ENCODE peak calls at places on chromosomes 13 and 19, in five cellular contexts. W, D, O, S and Q are unnamed samples.

GRCh38 chr19:35144600-35145436 is 1.8 kb downstream of the FXYD7 start:
- DNase-seq in W (no peak), D (no peak), O (no peak), S (peak), Q (no peak)

GRCh38 chr19:19642506-19643157 is 825 bp downstream of the GMIP start:
- DNase-seq in W (no peak), D (no peak), O (no peak), S (peak), Q (no peak)

GRCh38 chr19:12952488-12953455 is 4.3 kb downstream of the GADD45GIP1 start:
- DNase-seq in W (peak), D (no peak), O (no peak), S (no peak), Q (no peak)

GRCh38 chr19:15213715-15214381 is 13.1 kb upstream of the NOTCH3 start:
- DNase-seq in W (peak), D (no peak), O (no peak), S (no peak), Q (no peak)

GRCh38 chr13:43359536-43359935 is 336.1 kb downstream of the DNAJC15 start:
- DNase-seq in W (no peak), D (no peak), O (no peak), S (no peak), Q (no peak)

GRCh38 chr13:114110091-114110829 is 22.2 kb downstream of the RASA3 start:
- DNase-seq in W (no peak), D (no peak), O (no peak), S (peak), Q (peak)

GRCh38 chr13:110240943-110241342 is 66.0 kb downstream of the COL4A1 start:
- DNase-seq in W (no peak), D (no peak), O (no peak), S (no peak), Q (no peak)

GRCh38 chr13:42334329-42334706 is 62.4 kb downstream of the AKAP11 start:
- DNase-seq in W (no peak), D (no peak), O (no peak), S (no peak), Q (peak)

GRCh38 chr19:19538077-19538764 is at the start of gene CILP2:
- DNase-seq in W (no peak), D (no peak), O (no peak), S (peak), Q (no peak)

GRCh38 chr19:13342672-13343071 is 163.6 kb downstream of the CACNA1A start:
- DNase-seq in W (no peak), D (no peak), O (no peak), S (no peak), Q (no peak)

GRCh38 chr13:44746690-44747089 is 170.6 kb upstream of the TSC22D1 start:
- DNase-seq in W (no peak), D (no peak), O (no peak), S (no peak), Q (no peak)

GRCh38 chr13:38223093-38223492 is 126.6 kb upstream of the UFM1 start:
- DNase-seq in W (peak), D (no peak), O (peak), S (peak), Q (no peak)

GRCh38 chr19:46392252-46392801 is 21.0 kb downstream of the CCDC8 start:
- DNase-seq in W (peak), D (no peak), O (no peak), S (no peak), Q (no peak)

GRCh38 chr19:48511800-48512503 is at the start of gene LMTK3:
- DNase-seq in W (peak), D (no peak), O (no peak), S (peak), Q (no peak)

GRCh38 chr13:81395368-81395767 is 1054.4 kb upstream of the SPRY2 start:
- DNase-seq in W (no peak), D (no peak), O (no peak), S (peak), Q (no peak)

DNA sequence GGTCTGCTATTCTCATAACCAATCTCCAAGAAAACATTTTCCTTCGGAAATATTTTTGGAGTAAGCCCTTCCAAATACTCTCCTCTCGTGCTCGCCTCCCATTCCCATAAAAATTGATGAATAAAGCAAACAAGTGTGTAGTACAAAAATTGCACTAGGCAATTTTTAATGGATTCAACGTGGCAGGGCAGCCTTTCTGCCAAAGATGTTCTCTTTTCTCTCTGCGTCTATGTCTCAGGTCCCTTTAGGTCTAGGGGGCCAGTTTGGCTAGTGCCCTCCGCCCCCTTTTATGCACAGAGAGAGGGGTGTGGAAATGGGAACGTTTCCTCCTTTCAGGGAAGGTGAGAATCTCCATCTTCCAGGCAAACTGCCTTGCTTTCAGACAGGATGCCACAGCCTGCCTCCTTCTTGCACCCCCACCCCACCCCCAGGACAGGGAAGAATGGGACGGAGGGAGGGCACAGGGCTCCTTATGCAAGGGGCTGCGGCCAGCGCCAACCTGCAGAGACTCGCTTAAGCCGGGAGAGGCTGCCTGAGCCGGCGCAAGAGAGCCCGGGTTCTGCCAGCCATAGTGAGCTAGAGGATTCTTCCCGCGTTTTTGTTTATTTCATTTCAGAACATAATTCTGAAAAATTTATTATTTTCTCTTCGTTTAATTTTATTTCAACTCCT is 2.7 kb upstream of the ZIC2 start:
- DNase-seq in W (no peak), D (no peak), O (no peak), S (peak), Q (no peak)
- TF ChIP-seq EZH2 in W (peak), D (no peak), O (no peak), S (no peak), Q (no peak)

DNA sequence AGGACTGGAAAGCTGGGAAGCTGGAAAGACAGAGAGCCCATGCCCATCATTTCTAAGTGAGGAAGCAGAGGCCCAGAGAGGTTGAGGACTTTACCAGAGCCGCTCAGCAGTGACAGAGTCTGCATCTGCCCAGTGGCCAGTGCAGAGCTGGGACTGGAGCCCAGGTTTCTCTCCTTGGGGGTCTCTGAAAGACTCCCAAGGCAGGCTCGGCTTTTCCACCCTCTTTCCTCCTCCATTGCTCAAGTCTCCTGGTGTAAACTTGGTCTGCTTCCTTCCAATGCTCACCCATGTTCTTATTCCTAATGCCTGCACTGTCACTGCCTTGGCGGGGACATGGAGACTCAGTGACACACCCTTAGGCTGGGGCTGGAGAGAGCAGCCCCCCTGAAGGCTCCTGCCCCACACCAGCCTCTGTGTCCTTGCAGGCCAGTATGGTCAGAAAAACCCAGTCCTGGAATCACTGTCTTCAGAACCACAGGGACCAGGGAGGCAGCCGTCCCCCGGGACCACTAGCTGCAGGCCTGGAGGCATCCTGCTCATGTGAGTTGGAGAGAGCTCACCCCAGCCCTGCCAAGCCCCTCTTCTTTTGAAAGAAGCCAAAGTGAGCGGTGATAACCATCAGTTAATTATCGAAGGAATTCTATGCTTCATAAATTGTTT is 211.1 kb upstream of the ZNF536 start:
- DNase-seq in W (no peak), D (no peak), O (no peak), S (no peak), Q (no peak)
- H3K4me3 ChIP-seq in W (no peak), D (no peak), O (no peak), S (no peak), Q (no peak)

DNA sequence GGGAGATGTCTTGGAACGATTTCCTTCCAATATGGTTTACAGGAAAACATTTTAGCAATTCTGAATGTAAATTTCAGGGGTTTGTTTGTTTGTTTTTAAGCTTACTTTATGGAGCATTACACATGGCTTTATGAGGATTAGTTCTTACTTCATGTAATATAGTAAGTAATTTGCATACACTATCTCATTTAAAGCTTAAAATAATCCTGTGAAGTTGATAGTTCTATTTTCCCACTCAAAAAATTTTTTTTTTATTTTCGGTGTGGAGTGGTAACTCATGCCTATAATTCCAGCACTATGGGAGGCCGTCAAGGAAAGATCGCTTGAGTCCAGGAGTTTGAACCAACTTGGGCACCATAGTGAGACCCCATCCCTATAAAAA is 19.0 kb upstream of the KPNA3 start:
- DNase-seq in W (no peak), D (no peak), O (no peak), S (no peak), Q (no peak)
- TF ChIP-seq EZH2 in W (no peak), D (no peak), O (no peak), S (no peak), Q (no peak)

GRCh38 chr13:99357149-99357596 is 50.0 kb upstream of the GPR183 start:
- DNase-seq in W (peak), D (no peak), O (no peak), S (no peak), Q (no peak)

GRCh38 chr13:99355267-99356215 is 48.3 kb upstream of the GPR183 start:
- DNase-seq in W (no peak), D (no peak), O (no peak), S (no peak), Q (no peak)

GRCh38 chr13:99357920-99358319 is 50.7 kb upstream of the GPR183 start:
- DNase-seq in W (no peak), D (no peak), O (no peak), S (no peak), Q (no peak)

GRCh38 chr13:99354371-99354951 is 47.3 kb upstream of the GPR183 start:
- DNase-seq in W (no peak), D (no peak), O (no peak), S (no peak), Q (no peak)

DNA sequence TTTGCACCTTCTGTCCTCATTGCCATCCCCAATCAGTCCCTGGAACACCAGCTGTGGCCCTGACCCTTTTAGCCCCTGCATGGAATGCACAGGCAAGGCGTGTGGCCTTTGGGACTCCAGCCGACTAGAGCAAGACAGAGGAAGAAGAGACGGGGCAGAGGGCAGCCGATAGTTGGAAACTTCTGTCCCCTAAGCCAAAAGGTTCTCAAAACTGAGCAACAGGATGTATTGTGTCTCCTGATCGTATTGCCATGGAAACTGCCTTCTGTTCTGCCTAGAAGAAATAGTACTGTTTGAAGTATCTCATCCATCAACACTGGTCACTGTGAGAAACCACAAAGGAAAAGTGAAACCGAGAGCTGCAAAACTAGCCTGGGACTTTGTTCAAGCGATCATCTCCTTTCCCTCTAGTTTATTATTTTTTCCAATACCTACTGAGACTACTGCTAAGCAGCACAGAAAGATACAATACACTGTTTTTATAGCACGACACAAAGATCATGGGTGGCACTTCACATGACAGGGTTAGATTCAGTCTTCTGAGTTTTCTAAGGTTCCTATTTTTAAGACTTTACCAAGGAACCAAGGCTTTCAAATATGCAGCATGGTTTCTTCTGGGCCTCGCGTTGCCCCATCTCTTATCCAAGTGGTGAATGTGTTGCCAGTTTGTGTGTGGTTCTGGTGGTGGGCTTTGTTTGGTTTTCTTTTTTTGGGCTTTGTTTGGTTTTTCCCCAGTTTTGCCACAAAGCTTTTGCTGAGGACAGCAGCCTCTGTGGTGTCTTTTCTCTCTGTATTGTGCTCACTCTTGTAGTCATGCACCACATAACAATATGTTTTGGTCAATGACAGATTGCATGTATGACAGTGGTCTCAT is 49.3 kb upstream of the GPR183 start:
- DNase-seq in W (peak), D (no peak), O (no peak), S (no peak), Q (peak)
- H3K4me3 ChIP-seq in W (peak), D (no peak), O (no peak), S (no peak), Q (peak)

GRCh38 chr19:10514211-10515145 is 2.8 kb downstream of the S1PR5 start:
- DNase-seq in W (no peak), D (no peak), O (no peak), S (peak), Q (no peak)
- TF ChIP-seq EZH2 in W (peak), D (no peak), O (no peak), S (peak), Q (no peak)

DNA sequence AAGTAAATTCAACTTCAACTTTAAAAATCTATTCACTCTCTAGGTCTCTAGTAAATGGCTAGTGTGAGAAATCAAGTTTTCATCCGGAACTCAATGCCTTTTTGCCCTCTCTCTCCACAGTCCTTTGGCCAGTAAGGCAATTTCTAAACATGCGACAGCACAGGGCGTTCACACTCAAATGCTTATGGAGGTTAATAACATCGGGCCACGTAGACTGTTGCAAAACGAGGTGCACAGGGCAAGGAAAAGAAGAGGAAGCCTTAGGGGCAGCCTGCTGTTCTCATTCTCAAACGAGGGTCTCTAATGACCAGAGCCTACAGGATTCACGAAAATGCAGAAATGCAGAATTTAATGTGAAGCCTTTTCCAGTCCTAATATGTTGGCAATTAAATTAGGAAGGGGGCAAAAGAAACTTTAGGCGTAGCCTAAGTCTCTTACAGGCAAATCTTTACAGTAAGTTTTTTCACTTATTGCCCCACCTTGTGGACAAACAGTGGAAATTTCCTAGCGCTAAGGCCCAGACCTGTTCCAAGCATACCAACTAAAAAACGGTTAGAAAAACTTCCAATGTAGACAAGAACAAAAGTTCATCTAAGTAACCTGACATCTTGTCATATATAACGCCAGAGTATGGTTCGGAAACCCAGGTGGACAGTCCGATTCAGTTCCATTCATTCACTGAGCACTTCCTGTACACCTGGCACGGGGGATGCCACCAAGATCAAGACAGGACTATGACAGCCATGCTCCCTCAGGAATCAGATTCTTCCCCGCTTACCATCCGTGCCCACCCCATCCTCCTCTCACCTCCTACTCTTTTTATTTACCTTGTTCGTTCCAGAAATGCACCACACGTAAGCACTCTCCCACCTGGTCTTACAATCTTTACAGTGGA is 5.1 kb downstream of the ZAR1L start:
- DNase-seq in W (peak), D (peak), O (peak), S (peak), Q (peak)
- H3K4me3 ChIP-seq in W (peak), D (no peak), O (no peak), S (no peak), Q (peak)

GRCh38 chr13:99988469-99989375 is 7.1 kb downstream of the ZIC2 start:
- DNase-seq in W (no peak), D (no peak), O (no peak), S (peak), Q (no peak)
- TF ChIP-seq EZH2 in W (peak), D (no peak), O (no peak), S (peak), Q (no peak)

GRCh38 chr19:7370546-7370945 is 21.8 kb downstream of the ARHGEF18 start:
- DNase-seq in W (no peak), D (no peak), O (no peak), S (no peak), Q (no peak)
- H3K4me3 ChIP-seq in W (no peak), D (no peak), O (no peak), S (no peak), Q (no peak)